ENCODE peak calls at places on chromosomes 2 and 18, in seven cellular contexts. K is astrocyte of the cerebellum; I is stimulated activated CD8-positive, alpha-beta memory T cell treated with anti-CD3 and anti-CD28 coated beads, Interleukin-4, amount 100 ng/mL, for 4 hours; G is choroid plexus epithelial cell; A is GM19239; W is germinal center; H is astrocyte of the hippocampus. Q is an unnamed sample.

GRCh38 chr2:232342635-232343565 is 35.7 kb upstream of the ALPP start:
- DNase-seq in K (no peak), I (no peak), G (no peak), A (no peak), W (no peak), H (no peak), Q (no peak)

GRCh38 chr2:237527241-237527640 is 39.1 kb upstream of the PRLH start:
- DNase-seq in K (no peak), I (no peak), G (no peak), A (no peak), W (no peak), H (no peak), Q (no peak)

GRCh38 chr2:226247289-226248275 is 552.0 kb downstream of the IRS1 start:
- DNase-seq in K (no peak), I (no peak), G (peak; percentile 36), A (no peak), W (no peak), H (peak; percentile 22), Q (no peak)

GRCh38 chr2:65370387-65371093 is 61.9 kb downstream of the SPRED2 start:
- DNase-seq in K (no peak), I (no peak), G (no peak), A (no peak), W (no peak), H (no peak), Q (no peak)

GRCh38 chr2:231184319-231184718 is 14.1 kb upstream of the ARMC9 start:
- DNase-seq in K (no peak), I (no peak), G (no peak), A (no peak), W (no peak), H (no peak), Q (no peak)

GRCh38 chr2:100527420-100528015 is 35.3 kb upstream of the PDCL3 start:
- DNase-seq in K (no peak), I (no peak), G (no peak), A (no peak), W (no peak), H (no peak), Q (no peak)

GRCh38 chr2:189641565-189641964 is 19.7 kb upstream of the ASNSD1 start:
- DNase-seq in K (no peak), I (no peak), G (peak; percentile 27), A (no peak), W (no peak), H (no peak), Q (no peak)

GRCh38 chr2:26477911-26478253 is at the start of gene OTOF:
- DNase-seq in K (no peak), I (no peak), G (peak; percentile 52), A (no peak), W (no peak), H (peak; percentile 85), Q (peak; percentile 18)

GRCh38 chr2:188773075-188773474 is 201.1 kb upstream of the COL3A1 start:
- DNase-seq in K (no peak), I (no peak), G (peak; percentile 84), A (no peak), W (no peak), H (no peak), Q (no peak)

GRCh38 chr2:179422037-179422643 is 157.5 kb upstream of the SESTD1 start:
- DNase-seq in K (peak; percentile 61), I (no peak), G (peak; percentile 87), A (peak; percentile 9), W (peak; percentile 18), H (peak; percentile 78), Q (peak; percentile 71)

GRCh38 chr2:166375736-166376487 is at the start of gene SCN9A:
- DNase-seq in K (peak; percentile 15), I (no peak), G (peak; percentile 62), A (no peak), W (peak; percentile 16), H (peak; percentile 85), Q (peak; percentile 66)

GRCh38 chr18:74412106-74412880 is 44.8 kb downstream of the DIPK1C start:
- DNase-seq in K (no peak), I (no peak), G (no peak), A (no peak), W (no peak), H (peak; percentile 46), Q (no peak)

GRCh38 chr2:222241471-222241870 is 57.3 kb downstream of the PAX3 start:
- DNase-seq in K (no peak), I (no peak), G (no peak), A (no peak), W (no peak), H (no peak), Q (no peak)